ENCODE peak calls at places on chromosomes 2 and 18, in five cellular contexts. F is tibial nerve; T is activated CD8-positive, alpha-beta T cell treated with anti-CD3 and anti-CD28 coated beads for 36 hours; W is activated T-helper 1 cell treated with anti-CD3 and anti-CD28 coated beads, Interleukin-2, amount 50 U/mL, for 16 hours; N is nucleus accumbens. Y is an unnamed sample.

GRCh38 chr2:159410276-159410675 is 123.8 kb upstream of the WDSUB1 start:
- DNase-seq in F (no peak), T (peak; percentile 9), N (no peak), W (no peak), Y (no peak)

GRCh38 chr2:158745067-158745865 is 49.9 kb upstream of the DAPL1 start:
- DNase-seq in N (peak; percentile 70), W (no peak), T (peak; percentile 70), F (no peak), Y (no peak)

GRCh38 chr2:100192300-100192699 is 49.9 kb upstream of the AFF3 start:
- DNase-seq in T (no peak), F (no peak), W (no peak), N (no peak), Y (no peak)

GRCh38 chr2:21078296-21078695 is 34.4 kb upstream of the APOB start:
- DNase-seq in W (no peak), F (no peak), T (no peak), N (no peak), Y (no peak)

GRCh38 chr18:45910405-45911023 is 56.6 kb downstream of the EPG5 start:
- DNase-seq in W (peak; percentile 35), N (no peak), F (no peak), T (peak; percentile 73), Y (peak; percentile 34)

GRCh38 chr2:225667465-225667864 is 268.0 kb downstream of the NYAP2 start:
- DNase-seq in N (no peak), F (no peak), W (no peak), T (no peak), Y (no peak)

GRCh38 chr18:40955351-40955750 is 999.7 kb upstream of the PIK3C3 start:
- DNase-seq in F (no peak), N (no peak), W (no peak), T (no peak), Y (no peak)

GRCh38 chr18:73908323-73908722 is 239.3 kb downstream of the FBXO15 start:
- DNase-seq in N (no peak), F (no peak), W (no peak), T (peak; percentile 6), Y (no peak)

GRCh38 chr2:39606585-39606984 is 59.1 kb upstream of the TMEM178A start:
- DNase-seq in T (no peak), W (no peak), F (no peak), N (no peak), Y (no peak)

GRCh38 chr2:71498261-71498701 is 44.9 kb downstream of the DYSF start:
- DNase-seq in T (no peak), N (no peak), W (no peak), F (no peak), Y (no peak)

GRCh38 chr2:72676341-72677025 is 149.3 kb downstream of the EXOC6B start:
- DNase-seq in W (no peak), T (no peak), N (no peak), F (no peak), Y (no peak)

GRCh38 chr2:108579631-108580030 is 45.4 kb downstream of the LIMS1 start:
- DNase-seq in W (no peak), N (no peak), T (no peak), F (no peak), Y (no peak)

GRCh38 chr2:117888897-117889296 is 74.4 kb downstream of the DDX18 start:
- DNase-seq in W (no peak), T (no peak), N (no peak), F (no peak), Y (no peak)

GRCh38 chr2:8004250-8004681 is 677.6 kb upstream of the ID2 start:
- DNase-seq in W (no peak), N (no peak), T (no peak), F (no peak), Y (peak; percentile 65)

GRCh38 chr2:173983414-173983871 is 18.3 kb upstream of the SP3 start:
- DNase-seq in N (no peak), T (no peak), W (no peak), F (no peak), Y (no peak)

GRCh38 chr2:40716879-40717278 is 265.0 kb upstream of the SLC8A1 start:
- DNase-seq in W (no peak), T (no peak), N (no peak), F (no peak), Y (no peak)

GRCh38 chr18:75227535-75227934 is 16.9 kb downstream of the TSHZ1 start:
- DNase-seq in T (no peak), W (no peak), F (no peak), N (no peak), Y (no peak)

GRCh38 chr2:191552036-191552435 is 125.9 kb upstream of the NABP1 start:
- DNase-seq in F (no peak), W (no peak), T (no peak), N (no peak), Y (no peak)

GRCh38 chr2:85132834-85133637 is at the start of gene TCF7L1:
- DNase-seq in W (no peak), T (peak; percentile 50), F (peak; percentile 68), N (peak; percentile 49), Y (peak; percentile 83)

Y was measured in frontal cortex.